ENCODE peak calls at places on chromosomes 7 and 10, in ten cellular contexts. One of them, this sample, is unnamed.

GRCh38 chr10:86438091-86438749 is 71.6 kb upstream of the GRID1 start:
- DNase-seq in AG04450: no peak
- DNase-seq in cardiac muscle cell: no peak
- DNase-seq in psoas muscle: no peak
- DNase-seq in body of pancreas: no peak
- DNase-seq in CD4-positive, alpha-beta T cell: no peak
- DNase-seq in right lobe of liver: no peak
- DNase-seq in HCT116: no peak
- DNase-seq in PC-3: no peak
- DNase-seq in ascending aorta: no peak
- DNase-seq in this sample: no peak

GRCh38 chr7:16891338-16891737 is 9.6 kb upstream of the AGR3 start:
- DNase-seq in AG04450: peak
- DNase-seq in cardiac muscle cell: peak
- DNase-seq in psoas muscle: no peak
- DNase-seq in body of pancreas: peak
- DNase-seq in CD4-positive, alpha-beta T cell: no peak
- DNase-seq in right lobe of liver: no peak
- DNase-seq in HCT116: peak
- DNase-seq in PC-3: peak
- DNase-seq in ascending aorta: no peak
- DNase-seq in this sample: peak

GRCh38 chr7:104156842-104157277 is 51.0 kb downstream of the ORC5 start:
- DNase-seq in AG04450: no peak
- DNase-seq in cardiac muscle cell: peak
- DNase-seq in psoas muscle: no peak
- DNase-seq in body of pancreas: no peak
- DNase-seq in CD4-positive, alpha-beta T cell: no peak
- DNase-seq in right lobe of liver: no peak
- DNase-seq in HCT116: peak
- DNase-seq in PC-3: peak
- DNase-seq in ascending aorta: no peak
- DNase-seq in this sample: peak

GRCh38 chr10:62972103-62972502 is 155.9 kb upstream of the EGR2 start:
- DNase-seq in AG04450: no peak
- DNase-seq in cardiac muscle cell: no peak
- DNase-seq in psoas muscle: no peak
- DNase-seq in body of pancreas: no peak
- DNase-seq in CD4-positive, alpha-beta T cell: no peak
- DNase-seq in right lobe of liver: no peak
- DNase-seq in HCT116: no peak
- DNase-seq in PC-3: peak
- DNase-seq in ascending aorta: no peak
- DNase-seq in this sample: no peak

GRCh38 chr7:134701272-134701671 is 54.6 kb downstream of the BPGM start:
- DNase-seq in AG04450: no peak
- DNase-seq in cardiac muscle cell: no peak
- DNase-seq in psoas muscle: no peak
- DNase-seq in body of pancreas: no peak
- DNase-seq in CD4-positive, alpha-beta T cell: no peak
- DNase-seq in right lobe of liver: no peak
- DNase-seq in HCT116: no peak
- DNase-seq in PC-3: peak
- DNase-seq in ascending aorta: no peak
- DNase-seq in this sample: peak

GRCh38 chr10:76036410-76036940 is 605.1 kb downstream of the LRMDA start:
- DNase-seq in AG04450: peak
- DNase-seq in cardiac muscle cell: peak
- DNase-seq in psoas muscle: peak
- DNase-seq in body of pancreas: peak
- DNase-seq in CD4-positive, alpha-beta T cell: peak
- DNase-seq in right lobe of liver: peak
- DNase-seq in HCT116: peak
- DNase-seq in PC-3: peak
- DNase-seq in ascending aorta: peak
- DNase-seq in this sample: peak

GRCh38 chr7:13602036-13602435 is 387.4 kb downstream of the ETV1 start:
- DNase-seq in AG04450: no peak
- DNase-seq in cardiac muscle cell: no peak
- DNase-seq in psoas muscle: no peak
- DNase-seq in body of pancreas: no peak
- DNase-seq in CD4-positive, alpha-beta T cell: no peak
- DNase-seq in right lobe of liver: no peak
- DNase-seq in HCT116: no peak
- DNase-seq in PC-3: no peak
- DNase-seq in ascending aorta: no peak
- DNase-seq in this sample: no peak

GRCh38 chr10:73060738-73061635 is 35.7 kb downstream of the P4HA1 start:
- DNase-seq in AG04450: no peak
- DNase-seq in cardiac muscle cell: peak
- DNase-seq in psoas muscle: no peak
- DNase-seq in body of pancreas: no peak
- DNase-seq in CD4-positive, alpha-beta T cell: no peak
- DNase-seq in right lobe of liver: no peak
- DNase-seq in HCT116: peak
- DNase-seq in PC-3: peak
- DNase-seq in ascending aorta: no peak
- DNase-seq in this sample: peak

GRCh38 chr10:15237351-15237750 is 68.9 kb upstream of the NMT2 start:
- DNase-seq in AG04450: peak
- DNase-seq in cardiac muscle cell: no peak
- DNase-seq in psoas muscle: no peak
- DNase-seq in body of pancreas: peak
- DNase-seq in CD4-positive, alpha-beta T cell: no peak
- DNase-seq in right lobe of liver: no peak
- DNase-seq in HCT116: no peak
- DNase-seq in PC-3: no peak
- DNase-seq in ascending aorta: no peak
- DNase-seq in this sample: peak

GRCh38 chr10:122459586-122460273 is 1.6 kb upstream of the HTRA1 start:
- DNase-seq in AG04450: no peak
- DNase-seq in cardiac muscle cell: no peak
- DNase-seq in psoas muscle: no peak
- DNase-seq in body of pancreas: no peak
- DNase-seq in CD4-positive, alpha-beta T cell: no peak
- DNase-seq in right lobe of liver: no peak
- DNase-seq in HCT116: no peak
- DNase-seq in PC-3: no peak
- DNase-seq in ascending aorta: no peak
- DNase-seq in this sample: no peak

GRCh38 chr10:86234553-86235270 is 131.9 kb downstream of the GRID1 start:
- DNase-seq in AG04450: no peak
- DNase-seq in cardiac muscle cell: no peak
- DNase-seq in psoas muscle: no peak
- DNase-seq in body of pancreas: no peak
- DNase-seq in CD4-positive, alpha-beta T cell: no peak
- DNase-seq in right lobe of liver: peak
- DNase-seq in HCT116: no peak
- DNase-seq in PC-3: no peak
- DNase-seq in ascending aorta: no peak
- DNase-seq in this sample: peak

DNA sequence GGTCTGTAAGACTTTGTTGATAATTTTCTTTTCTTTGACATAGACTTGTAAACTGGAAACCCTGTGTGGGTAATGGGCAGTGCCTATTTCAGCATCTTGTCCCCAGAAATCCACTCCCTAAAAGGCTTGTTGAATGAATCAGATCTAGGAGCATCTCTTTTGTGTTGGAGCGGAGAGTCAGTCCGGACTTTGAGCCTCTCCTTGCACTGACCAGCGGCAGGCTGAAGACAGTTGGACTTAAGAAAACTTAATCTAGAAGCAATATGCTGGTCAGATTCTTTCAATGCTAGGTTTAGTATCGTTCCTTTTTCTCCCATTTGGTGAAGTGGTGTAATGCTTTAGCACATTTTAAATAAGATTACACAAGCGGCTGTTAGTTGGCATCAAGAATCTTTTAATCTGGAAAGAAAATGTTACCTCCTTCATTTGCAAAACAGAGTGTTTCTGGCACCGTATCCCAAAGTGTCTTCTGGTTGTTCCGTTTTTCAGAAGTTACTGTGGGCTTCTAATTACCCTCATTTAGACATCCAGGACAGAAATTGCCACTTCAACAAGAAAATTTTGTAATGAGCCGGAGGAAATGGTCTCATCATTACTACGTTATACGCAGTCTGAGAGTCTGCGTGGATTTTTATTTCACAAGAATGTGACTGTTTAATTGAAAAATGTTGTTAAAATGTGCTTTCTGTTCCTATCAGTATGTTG is 74.7 kb downstream of the CUX1 start:
- DNase-seq in AG04450: no peak
- DNase-seq in cardiac muscle cell: no peak
- DNase-seq in psoas muscle: no peak
- DNase-seq in body of pancreas: no peak
- DNase-seq in CD4-positive, alpha-beta T cell: no peak
- DNase-seq in right lobe of liver: no peak
- DNase-seq in HCT116: no peak
- DNase-seq in PC-3: no peak
- DNase-seq in ascending aorta: no peak
- DNase-seq in this sample: no peak
- H3K27ac ChIP-seq in AG04450: no peak
- H3K27ac ChIP-seq in cardiac muscle cell: no peak
- H3K27ac ChIP-seq in psoas muscle: peak
- H3K27ac ChIP-seq in body of pancreas: no peak
- H3K27ac ChIP-seq in CD4-positive, alpha-beta T cell: no peak
- H3K27ac ChIP-seq in right lobe of liver: no peak
- H3K27ac ChIP-seq in HCT116: no peak
- H3K27ac ChIP-seq in PC-3: no peak
- H3K27ac ChIP-seq in ascending aorta: no peak
- H3K27ac ChIP-seq in this sample: peak

DNA sequence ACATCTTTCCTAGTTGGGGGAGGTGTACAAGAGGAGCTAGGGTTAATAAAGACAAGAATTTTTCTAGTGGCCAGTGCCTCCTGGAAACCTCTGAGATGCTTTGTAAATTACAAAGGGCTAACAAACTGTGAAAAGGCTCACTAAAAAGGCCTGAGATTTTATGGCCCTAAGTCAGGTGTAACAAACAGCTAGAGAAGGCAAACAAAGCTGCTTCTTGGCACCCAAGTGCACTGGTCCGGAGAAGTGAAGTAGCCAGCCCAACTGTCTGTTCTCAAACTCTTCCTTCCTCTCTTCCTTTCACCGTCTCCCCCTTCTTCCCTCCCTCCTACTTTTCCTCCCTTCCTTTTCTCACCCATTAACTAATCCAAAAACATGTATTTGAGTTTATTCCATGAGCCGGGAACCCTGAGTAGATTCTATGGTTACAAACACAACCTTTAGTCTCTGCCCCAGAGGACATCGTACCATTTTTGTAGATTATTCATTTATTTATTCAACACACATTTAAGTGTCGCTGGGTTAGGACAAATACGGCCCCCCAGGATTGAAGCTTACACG is 143.4 kb upstream of the PCGF5 start:
- DNase-seq in AG04450: no peak
- DNase-seq in cardiac muscle cell: no peak
- DNase-seq in psoas muscle: no peak
- DNase-seq in body of pancreas: peak
- DNase-seq in CD4-positive, alpha-beta T cell: no peak
- DNase-seq in right lobe of liver: no peak
- DNase-seq in HCT116: no peak
- DNase-seq in PC-3: no peak
- DNase-seq in ascending aorta: no peak
- DNase-seq in this sample: no peak
- H3K27ac ChIP-seq in AG04450: no peak
- H3K27ac ChIP-seq in cardiac muscle cell: no peak
- H3K27ac ChIP-seq in psoas muscle: peak
- H3K27ac ChIP-seq in body of pancreas: no peak
- H3K27ac ChIP-seq in CD4-positive, alpha-beta T cell: no peak
- H3K27ac ChIP-seq in right lobe of liver: peak
- H3K27ac ChIP-seq in HCT116: no peak
- H3K27ac ChIP-seq in PC-3: no peak
- H3K27ac ChIP-seq in ascending aorta: peak
- H3K27ac ChIP-seq in this sample: no peak

DNA sequence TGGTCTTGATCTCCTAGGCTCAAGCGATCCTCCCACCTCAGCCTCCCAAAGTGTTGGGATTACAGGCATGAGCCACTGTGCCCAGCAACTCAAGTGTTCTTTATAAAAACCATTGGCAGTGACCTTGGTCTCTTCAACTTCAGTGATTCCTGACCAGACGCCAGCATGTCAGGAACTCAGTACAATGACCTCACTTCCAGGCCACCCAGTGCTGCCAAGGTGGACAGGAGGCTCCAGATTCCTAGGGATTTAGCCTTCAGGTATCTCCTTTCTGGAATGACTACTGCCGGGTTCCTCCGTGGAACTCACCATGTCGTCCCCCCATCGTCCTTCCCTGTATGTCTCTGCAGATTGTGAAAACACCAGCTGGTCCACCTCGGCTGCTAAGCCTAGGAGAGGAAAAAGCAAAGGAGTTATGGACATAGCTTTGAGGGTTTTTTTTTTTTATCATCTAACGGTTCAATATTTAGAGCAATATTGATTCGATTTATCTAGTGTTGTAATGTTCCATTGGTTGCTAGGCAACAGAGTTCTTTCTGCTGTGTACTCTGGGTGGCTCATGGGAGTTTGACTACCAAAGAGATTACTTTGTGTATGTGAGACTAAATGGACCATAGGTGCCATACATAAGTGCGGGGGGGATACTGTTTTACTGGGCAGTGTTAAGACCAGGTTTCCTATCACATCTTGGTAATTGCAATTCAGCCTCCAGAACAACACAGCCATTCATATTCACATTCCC is 425.7 kb upstream of the AUTS2 start:
- DNase-seq in AG04450: no peak
- DNase-seq in cardiac muscle cell: no peak
- DNase-seq in psoas muscle: no peak
- DNase-seq in body of pancreas: no peak
- DNase-seq in CD4-positive, alpha-beta T cell: no peak
- DNase-seq in right lobe of liver: no peak
- DNase-seq in HCT116: no peak
- DNase-seq in PC-3: no peak
- DNase-seq in ascending aorta: no peak
- DNase-seq in this sample: no peak
- H3K27ac ChIP-seq in AG04450: no peak
- H3K27ac ChIP-seq in cardiac muscle cell: no peak
- H3K27ac ChIP-seq in psoas muscle: no peak
- H3K27ac ChIP-seq in body of pancreas: no peak
- H3K27ac ChIP-seq in CD4-positive, alpha-beta T cell: no peak
- H3K27ac ChIP-seq in right lobe of liver: no peak
- H3K27ac ChIP-seq in HCT116: no peak
- H3K27ac ChIP-seq in PC-3: no peak
- H3K27ac ChIP-seq in ascending aorta: no peak
- H3K27ac ChIP-seq in this sample: no peak

DNA sequence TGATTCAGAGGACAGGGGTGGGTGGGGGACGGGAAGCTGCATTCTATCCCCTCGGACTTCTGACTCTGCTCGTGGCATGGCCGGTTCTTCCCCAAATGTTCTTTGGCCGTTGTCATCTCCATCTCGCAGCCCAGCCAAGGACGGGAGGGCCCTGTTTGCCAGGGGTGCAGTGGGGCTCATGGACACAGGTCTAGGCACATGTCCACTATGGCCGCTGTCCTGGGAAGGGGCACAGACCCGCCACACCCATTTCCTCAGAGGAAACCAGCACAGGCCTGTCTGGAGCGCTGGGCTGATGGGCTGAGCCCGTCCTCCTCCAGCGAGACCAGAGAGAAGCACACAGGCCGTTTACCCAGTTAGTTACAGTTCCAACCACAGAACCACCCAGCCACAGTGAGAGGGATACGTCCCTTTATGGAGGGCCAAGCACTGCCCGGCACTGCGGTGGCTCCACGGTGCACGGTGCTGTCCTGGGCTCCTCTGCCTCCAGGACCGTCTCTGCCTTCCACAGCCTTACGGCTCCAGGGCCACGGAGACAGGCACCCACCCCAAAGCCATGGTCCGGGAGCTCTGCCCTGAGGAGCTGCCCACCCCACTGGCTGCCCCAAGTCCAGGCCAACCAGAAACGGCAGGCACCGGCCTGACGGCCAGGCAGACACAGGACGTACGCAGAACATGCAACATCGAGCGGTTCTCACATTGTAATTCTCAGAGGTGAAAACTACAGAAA is 20.2 kb downstream of the DPYSL4 start:
- DNase-seq in AG04450: no peak
- DNase-seq in cardiac muscle cell: no peak
- DNase-seq in psoas muscle: no peak
- DNase-seq in body of pancreas: no peak
- DNase-seq in CD4-positive, alpha-beta T cell: no peak
- DNase-seq in right lobe of liver: peak
- DNase-seq in HCT116: no peak
- DNase-seq in PC-3: no peak
- DNase-seq in ascending aorta: no peak
- DNase-seq in this sample: no peak
- H3K27ac ChIP-seq in AG04450: no peak
- H3K27ac ChIP-seq in cardiac muscle cell: no peak
- H3K27ac ChIP-seq in psoas muscle: no peak
- H3K27ac ChIP-seq in body of pancreas: no peak
- H3K27ac ChIP-seq in CD4-positive, alpha-beta T cell: no peak
- H3K27ac ChIP-seq in right lobe of liver: no peak
- H3K27ac ChIP-seq in HCT116: no peak
- H3K27ac ChIP-seq in PC-3: no peak
- H3K27ac ChIP-seq in ascending aorta: no peak
- H3K27ac ChIP-seq in this sample: no peak

This sample was measured in GM23338.